ENCODE peak calls at places on chromosomes 3 and 15, in ten cellular contexts. B is naive thymus-derived CD4-positive, alpha-beta T cell; O is esophagus squamous epithelium; X is GM12878; C is activated CD4-positive, alpha-beta T cell treated with anti-CD3 and anti-CD28 coated beads, Interleukin-2, amount 10 ng/mL, durations not matched to agents 7 days and 5 days; M is left ventricle myocardium inferior; P is AG20443; S is retina; E is non-pigmented ciliary epithelial cell; V is activated gamma-delta T cell treated with Interleukin-2 at 50 U/mL for 16 hours. H is an unnamed sample.

GRCh38 chr15:62573856-62574255 is 408.8 kb upstream of the C2CD4B start:
- DNase-seq in P (no peak), M (no peak), B (no peak), X (no peak), O (no peak), V (no peak), E (no peak), S (no peak), C (no peak), H (no peak)

GRCh38 chr3:99561056-99561455 is 77.3 kb upstream of the COL8A1 start:
- DNase-seq in O (no peak), E (no peak), C (no peak), V (no peak), M (no peak), P (no peak), X (no peak), S (no peak), B (no peak), H (no peak)

GRCh38 chr3:55486101-55486856 is 827 bp downstream of the WNT5A start:
- DNase-seq in M (peak), S (peak), O (no peak), E (no peak), P (peak), X (no peak), B (no peak), V (no peak), C (no peak), H (no peak)

GRCh38 chr3:170707899-170708298 is 122.0 kb upstream of the SLC7A14 start:
- DNase-seq in S (no peak), X (no peak), C (no peak), P (no peak), B (no peak), E (no peak), V (no peak), O (no peak), M (no peak), H (no peak)

GRCh38 chr3:193983846-193984245 is 152.1 kb upstream of the HES1 start:
- DNase-seq in P (no peak), V (no peak), E (no peak), S (no peak), X (no peak), O (no peak), B (no peak), M (no peak), C (no peak), H (no peak)

GRCh38 chr15:78437107-78437761 is 782 bp upstream of the IREB2 start:
- DNase-seq in V (no peak), X (no peak), S (no peak), O (no peak), B (no peak), E (no peak), M (no peak), C (no peak), P (peak), H (no peak)

GRCh38 chr3:14441920-14442300 is 39.5 kb downstream of the SLC6A6 start:
- DNase-seq in V (no peak), P (peak), O (no peak), M (no peak), B (no peak), C (no peak), E (no peak), S (no peak), X (no peak), H (no peak)

GRCh38 chr3:134505485-134505884 is 19.6 kb downstream of the CEP63 start:
- DNase-seq in P (no peak), E (no peak), V (no peak), X (no peak), B (no peak), O (no peak), S (no peak), C (no peak), M (no peak), H (no peak)

GRCh38 chr15:69758810-69759410 is 306.3 kb downstream of the RPLP1 start:
- DNase-seq in S (no peak), C (peak), B (peak), X (peak), M (peak), O (peak), P (no peak), E (no peak), V (peak), H (no peak)

GRCh38 chr3:14047027-14047426 is 77.6 kb downstream of the CHCHD4 start:
- DNase-seq in S (no peak), V (no peak), E (no peak), O (no peak), C (no peak), B (no peak), P (no peak), X (no peak), M (no peak), H (no peak)

GRCh38 chr15:33344111-33344510 is 33.3 kb downstream of the RYR3 start:
- DNase-seq in E (no peak), C (no peak), P (no peak), M (no peak), V (no peak), X (peak), O (no peak), S (no peak), B (no peak), H (no peak)

GRCh38 chr3:31157893-31158620 is 263.6 kb upstream of the GADL1 start:
- DNase-seq in P (no peak), O (no peak), X (no peak), M (no peak), V (no peak), B (no peak), S (no peak), E (no peak), C (no peak), H (peak)

GRCh38 chr3:140499114-140499757 is 178.6 kb upstream of the TRIM42 start:
- DNase-seq in M (no peak), X (no peak), V (no peak), B (no peak), S (peak), C (no peak), E (no peak), O (no peak), P (no peak), H (no peak)

GRCh38 chr3:142913432-142913831 is 24.5 kb upstream of the PCOLCE2 start:
- DNase-seq in E (no peak), P (no peak), O (no peak), V (no peak), M (no peak), C (no peak), S (no peak), X (no peak), B (no peak), H (no peak)

GRCh38 chr3:58874795-58875194 is 175.0 kb downstream of the CFAP20DC start:
- DNase-seq in S (no peak), C (no peak), P (peak), E (no peak), V (no peak), M (no peak), O (no peak), B (no peak), X (peak), H (peak)

GRCh38 chr3:79167651-79168416 is 600.0 kb downstream of the ROBO1 start:
- DNase-seq in V (no peak), P (peak), S (no peak), C (no peak), O (no peak), M (no peak), B (no peak), E (peak), X (no peak), H (peak)

GRCh38 chr15:58401991-58402649 is 29.7 kb upstream of the LIPC start:
- DNase-seq in M (no peak), V (no peak), C (no peak), X (no peak), P (peak), B (no peak), S (no peak), E (no peak), O (no peak), H (no peak)

GRCh38 chr3:10527295-10528016 is 22.1 kb upstream of the ATP2B2 start:
- DNase-seq in E (no peak), C (no peak), S (no peak), O (no peak), X (no peak), B (no peak), M (no peak), P (no peak), V (no peak), H (no peak)

GRCh38 chr3:99532246-99532645 is 106.1 kb upstream of the COL8A1 start:
- DNase-seq in C (no peak), P (peak), B (no peak), M (no peak), O (no peak), E (no peak), X (no peak), S (no peak), V (no peak), H (no peak)

GRCh38 chr3:138863776-138864113 is 29.0 kb upstream of the PIK3CB start:
- DNase-seq in B (no peak), M (no peak), S (no peak), C (no peak), X (no peak), V (no peak), O (no peak), P (no peak), E (no peak), H (no peak)

GRCh38 chr3:27345959-27346865 is 23.0 kb downstream of the NEK10 start:
- DNase-seq in P (no peak), O (no peak), B (no peak), C (no peak), V (no peak), M (no peak), S (no peak), X (no peak), E (no peak), H (no peak)

GRCh38 chr3:106208266-106208665 is 339.5 kb upstream of the CBLB start:
- DNase-seq in V (no peak), C (no peak), B (no peak), P (no peak), S (no peak), E (no peak), O (no peak), M (no peak), X (no peak), H (no peak)

H was measured in BJ.